ENCODE peak calls at places on chromosomes 2 and 18, in five cellular contexts. H, T, I, G and L are unnamed samples.
A peak's percentile ranks its signal among the peaks of the same experiment; 100 is the strongest.

GRCh38 chr2:25341753-25342371 is at the start of gene DNMT3A:
- DNase-seq in H (peak; percentile 72), T (peak; percentile 81), I (peak; percentile 64), G (no peak), L (no peak)

GRCh38 chr2:36626756-36627155 is 28.8 kb upstream of the FEZ2 start:
- DNase-seq in H (no peak), T (no peak), I (peak; percentile 14), G (no peak), L (no peak)

GRCh38 chr2:218881744-218882462 is 1.3 kb downstream of the WNT10A start:
- DNase-seq in H (no peak), T (no peak), I (no peak), G (no peak), L (no peak)

GRCh38 chr2:139099721-139100120 is 319.5 kb upstream of the NXPH2 start:
- DNase-seq in H (no peak), T (no peak), I (no peak), G (no peak), L (no peak)

GRCh38 chr18:9434240-9434701 is 41.0 kb upstream of the RALBP1 start:
- DNase-seq in H (no peak), T (no peak), I (no peak), G (no peak), L (no peak)

GRCh38 chr18:55522011-55522410 is 66.0 kb downstream of the TCF4 start:
- DNase-seq in H (peak; percentile 20), T (no peak), I (peak; percentile 40), G (no peak), L (no peak)

GRCh38 chr18:51391731-51392130 is 194.2 kb upstream of the MEX3C start:
- DNase-seq in H (no peak), T (no peak), I (no peak), G (no peak), L (no peak)

GRCh38 chr2:85112906-85113625 is 20.1 kb upstream of the TCF7L1 start:
- DNase-seq in H (no peak), T (no peak), I (peak; percentile 61), G (no peak), L (no peak)

GRCh38 chr18:12121175-12122095 is 27.8 kb downstream of the ANKRD62 start:
- DNase-seq in H (peak; percentile 9), T (no peak), I (no peak), G (no peak), L (no peak)

GRCh38 chr18:79354350-79354749 is 41.4 kb upstream of the NFATC1 start:
- DNase-seq in H (no peak), T (no peak), I (peak; percentile 9), G (no peak), L (no peak)

GRCh38 chr2:15704086-15704787 is 112.6 kb downstream of the DDX1 start:
- DNase-seq in H (no peak), T (no peak), I (no peak), G (no peak), L (no peak)

GRCh38 chr18:76306685-76307292 is 188.3 kb downstream of the ZNF516 start:
- DNase-seq in H (no peak), T (no peak), I (no peak), G (no peak), L (no peak)

GRCh38 chr2:111227716-111228141 is 107.0 kb downstream of the BCL2L11 start:
- DNase-seq in H (no peak), T (no peak), I (peak; percentile 78), G (no peak), L (no peak)

GRCh38 chr2:14702258-14702657 is 69.7 kb downstream of the LRATD1 start:
- DNase-seq in H (no peak), T (no peak), I (no peak), G (no peak), L (no peak)

GRCh38 chr2:74399785-74400184 is 19.7 kb upstream of the DCTN1 start:
- DNase-seq in H (peak; percentile 40), T (no peak), I (peak; percentile 21), G (no peak), L (no peak)

GRCh38 chr2:58067001-58067400 is 20.4 kb downstream of the VRK2 start:
- DNase-seq in H (no peak), T (no peak), I (no peak), G (no peak), L (no peak)

GRCh38 chr2:12711339-12711738 is 5.4 kb upstream of the TRIB2 start:
- DNase-seq in H (no peak), T (no peak), I (no peak), G (no peak), L (no peak)

GRCh38 chr2:80328033-80328635 is 23.6 kb upstream of the LRRTM1 start:
- DNase-seq in H (no peak), T (no peak), I (no peak), G (no peak), L (no peak)

GRCh38 chr2:235618039-235618438 is 124.2 kb downstream of the AGAP1 start:
- DNase-seq in H (no peak), T (no peak), I (peak; percentile 68), G (no peak), L (no peak)

GRCh38 chr2:120736955-120737801 is 1.5 kb downstream of the GLI2 start:
- DNase-seq in H (peak; percentile 52), T (peak; percentile 87), I (peak; percentile 86), G (no peak), L (no peak)

GRCh38 chr18:62690416-62690815 is 24.9 kb upstream of the PHLPP1 start:
- DNase-seq in H (no peak), T (no peak), I (no peak), G (no peak), L (no peak)

GRCh38 chr2:234973008-234973407 is 21.2 kb downstream of the SH3BP4 start:
- DNase-seq in H (no peak), T (no peak), I (peak; percentile 64), G (no peak), L (no peak)

GRCh38 chr2:231058761-231059550 is 2.3 kb downstream of the PSMD1 start:
- DNase-seq in H (no peak), T (no peak), I (no peak), G (no peak), L (no peak)

GRCh38 chr2:97749611-97750010 is 36.2 kb downstream of the ZAP70 start:
- DNase-seq in H (no peak), T (no peak), I (no peak), G (no peak), L (no peak)

GRCh38 chr2:241855888-241856422 is 2.7 kb downstream of the PDCD1 start:
- DNase-seq in H (no peak), T (no peak), I (no peak), G (no peak), L (no peak)

GRCh38 chr2:119010336-119010735 is 68.3 kb downstream of the MARCO start:
- DNase-seq in H (no peak), T (no peak), I (no peak), G (no peak), L (no peak)

GRCh38 chr2:189086710-189087109 is 92.9 kb downstream of the COL5A2 start:
- DNase-seq in H (no peak), T (no peak), I (peak; percentile 80), G (no peak), L (no peak)

GRCh38 chr2:5693288-5694015 is 1.3 kb downstream of the SOX11 start:
- DNase-seq in H (no peak), T (no peak), I (peak; percentile 21), G (no peak), L (no peak)

GRCh38 chr2:156115338-156115737 is 217.2 kb downstream of the NR4A2 start:
- DNase-seq in H (no peak), T (no peak), I (peak; percentile 29), G (no peak), L (no peak)

GRCh38 chr18:39496986-39497385 is 1931.4 kb upstream of the CELF4 start:
- DNase-seq in H (no peak), T (no peak), I (no peak), G (no peak), L (no peak)

GRCh38 chr2:112980537-112980936 is 2.7 kb downstream of the IL36G start:
- DNase-seq in H (no peak), T (no peak), I (no peak), G (no peak), L (no peak)

GRCh38 chr2:231037731-231038482 is 584 bp downstream of the C2orf72 start:
- DNase-seq in H (peak; percentile 56), T (no peak), I (no peak), G (no peak), L (no peak)

GRCh38 chr2:186531257-186531775 is 45.3 kb downstream of the ZC3H15 start:
- DNase-seq in H (no peak), T (no peak), I (peak; percentile 44), G (no peak), L (no peak)

GRCh38 chr2:105294844-105295481 is 34.6 kb downstream of the TGFBRAP1 start:
- DNase-seq in H (peak; percentile 81), T (no peak), I (peak; percentile 74), G (no peak), L (no peak)

GRCh38 chr2:219453691-219454131 is 19.1 kb downstream of the SPEG start:
- DNase-seq in H (no peak), T (peak; percentile 100), I (peak; percentile 96), G (no peak), L (peak; percentile 96)